ENCODE peak calls at places on chromosomes 5 and 9, in eight cellular contexts. One of them, this sample, is unnamed.

GRCh38 chr5:133292300-133292699 is 240.5 kb downstream of the HSPA4 start:
- DNase-seq in ovary: no peak
- DNase-seq in GM23248: no peak
- DNase-seq in lower lobe of right lung: no peak
- DNase-seq in CD8-positive, alpha-beta T cell: no peak
- DNase-seq in pancreas: no peak
- DNase-seq in HL-60: no peak
- DNase-seq in mammary epithelial cell: peak
- DNase-seq in this sample: no peak

GRCh38 chr9:116550728-116551436 is 136.2 kb upstream of the TRIM32 start:
- DNase-seq in ovary: no peak
- DNase-seq in GM23248: peak
- DNase-seq in lower lobe of right lung: no peak
- DNase-seq in CD8-positive, alpha-beta T cell: no peak
- DNase-seq in pancreas: no peak
- DNase-seq in HL-60: no peak
- DNase-seq in mammary epithelial cell: peak
- DNase-seq in this sample: no peak

GRCh38 chr5:1181451-1182359 is 19.7 kb upstream of the SLC6A19 start:
- DNase-seq in ovary: no peak
- DNase-seq in GM23248: no peak
- DNase-seq in lower lobe of right lung: peak
- DNase-seq in CD8-positive, alpha-beta T cell: no peak
- DNase-seq in pancreas: peak
- DNase-seq in HL-60: no peak
- DNase-seq in mammary epithelial cell: no peak
- DNase-seq in this sample: no peak

GRCh38 chr5:42888771-42889170 is 77.1 kb upstream of the SELENOP start:
- DNase-seq in ovary: no peak
- DNase-seq in GM23248: no peak
- DNase-seq in lower lobe of right lung: no peak
- DNase-seq in CD8-positive, alpha-beta T cell: no peak
- DNase-seq in pancreas: no peak
- DNase-seq in HL-60: no peak
- DNase-seq in mammary epithelial cell: no peak
- DNase-seq in this sample: no peak

GRCh38 chr5:21680661-21681060 is 1172.5 kb downstream of the CDH12 start:
- DNase-seq in ovary: no peak
- DNase-seq in GM23248: peak
- DNase-seq in lower lobe of right lung: no peak
- DNase-seq in CD8-positive, alpha-beta T cell: no peak
- DNase-seq in pancreas: no peak
- DNase-seq in HL-60: no peak
- DNase-seq in mammary epithelial cell: no peak
- DNase-seq in this sample: no peak

GRCh38 chr5:167688731-167689130 is 602.7 kb upstream of the WWC1 start:
- DNase-seq in ovary: no peak
- DNase-seq in GM23248: peak
- DNase-seq in lower lobe of right lung: no peak
- DNase-seq in CD8-positive, alpha-beta T cell: no peak
- DNase-seq in pancreas: no peak
- DNase-seq in HL-60: no peak
- DNase-seq in mammary epithelial cell: peak
- DNase-seq in this sample: no peak

GRCh38 chr5:108353087-108353486 is 28.8 kb downstream of the FBXL17 start:
- DNase-seq in ovary: no peak
- DNase-seq in GM23248: no peak
- DNase-seq in lower lobe of right lung: no peak
- DNase-seq in CD8-positive, alpha-beta T cell: no peak
- DNase-seq in pancreas: no peak
- DNase-seq in HL-60: no peak
- DNase-seq in mammary epithelial cell: no peak
- DNase-seq in this sample: no peak

GRCh38 chr9:35603506-35603985 is 1.5 kb upstream of the TESK1 start:
- DNase-seq in ovary: peak
- DNase-seq in GM23248: peak
- DNase-seq in lower lobe of right lung: peak
- DNase-seq in CD8-positive, alpha-beta T cell: no peak
- DNase-seq in pancreas: peak
- DNase-seq in HL-60: peak
- DNase-seq in mammary epithelial cell: peak
- DNase-seq in this sample: peak

GRCh38 chr5:119269061-119269579 is 86.7 kb upstream of the TNFAIP8 start:
- DNase-seq in ovary: peak
- DNase-seq in GM23248: peak
- DNase-seq in lower lobe of right lung: peak
- DNase-seq in CD8-positive, alpha-beta T cell: peak
- DNase-seq in pancreas: peak
- DNase-seq in HL-60: no peak
- DNase-seq in mammary epithelial cell: peak
- DNase-seq in this sample: peak

GRCh38 chr9:134781895-134782294 is 98.7 kb upstream of the FCN2 start:
- DNase-seq in ovary: no peak
- DNase-seq in GM23248: no peak
- DNase-seq in lower lobe of right lung: no peak
- DNase-seq in CD8-positive, alpha-beta T cell: no peak
- DNase-seq in pancreas: no peak
- DNase-seq in HL-60: no peak
- DNase-seq in mammary epithelial cell: no peak
- DNase-seq in this sample: no peak

GRCh38 chr9:113675475-113675941 is 200.6 kb upstream of the ZNF618 start:
- DNase-seq in ovary: peak
- DNase-seq in GM23248: peak
- DNase-seq in lower lobe of right lung: no peak
- DNase-seq in CD8-positive, alpha-beta T cell: no peak
- DNase-seq in pancreas: peak
- DNase-seq in HL-60: no peak
- DNase-seq in mammary epithelial cell: peak
- DNase-seq in this sample: peak

GRCh38 chr9:37121881-37122280 is 1.5 kb downstream of the ZCCHC7 start:
- DNase-seq in ovary: no peak
- DNase-seq in GM23248: peak
- DNase-seq in lower lobe of right lung: no peak
- DNase-seq in CD8-positive, alpha-beta T cell: no peak
- DNase-seq in pancreas: no peak
- DNase-seq in HL-60: no peak
- DNase-seq in mammary epithelial cell: no peak
- DNase-seq in this sample: no peak

GRCh38 chr9:36211510-36211909 is 20.8 kb downstream of the CLTA start:
- DNase-seq in ovary: no peak
- DNase-seq in GM23248: no peak
- DNase-seq in lower lobe of right lung: no peak
- DNase-seq in CD8-positive, alpha-beta T cell: no peak
- DNase-seq in pancreas: no peak
- DNase-seq in HL-60: no peak
- DNase-seq in mammary epithelial cell: no peak
- DNase-seq in this sample: no peak

GRCh38 chr9:86741311-86742215 is 205.7 kb downstream of the GAS1 start:
- DNase-seq in ovary: no peak
- DNase-seq in GM23248: peak
- DNase-seq in lower lobe of right lung: no peak
- DNase-seq in CD8-positive, alpha-beta T cell: no peak
- DNase-seq in pancreas: peak
- DNase-seq in HL-60: no peak
- DNase-seq in mammary epithelial cell: peak
- DNase-seq in this sample: no peak

GRCh38 chr9:113582698-113583200 is 119.2 kb downstream of the RGS3 start:
- DNase-seq in ovary: no peak
- DNase-seq in GM23248: no peak
- DNase-seq in lower lobe of right lung: no peak
- DNase-seq in CD8-positive, alpha-beta T cell: no peak
- DNase-seq in pancreas: no peak
- DNase-seq in HL-60: no peak
- DNase-seq in mammary epithelial cell: no peak
- DNase-seq in this sample: no peak

GRCh38 chr9:138120511-138121437 is 243.2 kb downstream of the CACNA1B start:
- DNase-seq in ovary: no peak
- DNase-seq in GM23248: no peak
- DNase-seq in lower lobe of right lung: no peak
- DNase-seq in CD8-positive, alpha-beta T cell: no peak
- DNase-seq in pancreas: no peak
- DNase-seq in HL-60: no peak
- DNase-seq in mammary epithelial cell: no peak
- DNase-seq in this sample: no peak

GRCh38 chr9:94014066-94014654 is 59.0 kb upstream of the BARX1 start:
- DNase-seq in ovary: no peak
- DNase-seq in GM23248: peak
- DNase-seq in lower lobe of right lung: no peak
- DNase-seq in CD8-positive, alpha-beta T cell: no peak
- DNase-seq in pancreas: no peak
- DNase-seq in HL-60: no peak
- DNase-seq in mammary epithelial cell: peak
- DNase-seq in this sample: no peak

GRCh38 chr9:4375424-4376195 is 75.7 kb upstream of the GLIS3 start:
- DNase-seq in ovary: no peak
- DNase-seq in GM23248: peak
- DNase-seq in lower lobe of right lung: no peak
- DNase-seq in CD8-positive, alpha-beta T cell: no peak
- DNase-seq in pancreas: no peak
- DNase-seq in HL-60: no peak
- DNase-seq in mammary epithelial cell: peak
- DNase-seq in this sample: no peak

GRCh38 chr5:83608122-83608521 is 112.5 kb downstream of the HAPLN1 start:
- DNase-seq in ovary: no peak
- DNase-seq in GM23248: peak
- DNase-seq in lower lobe of right lung: no peak
- DNase-seq in CD8-positive, alpha-beta T cell: no peak
- DNase-seq in pancreas: peak
- DNase-seq in HL-60: no peak
- DNase-seq in mammary epithelial cell: peak
- DNase-seq in this sample: no peak

GRCh38 chr5:170597109-170597741 is 93.4 kb downstream of the KCNIP1 start:
- DNase-seq in ovary: no peak
- DNase-seq in GM23248: peak
- DNase-seq in lower lobe of right lung: no peak
- DNase-seq in CD8-positive, alpha-beta T cell: no peak
- DNase-seq in pancreas: no peak
- DNase-seq in HL-60: no peak
- DNase-seq in mammary epithelial cell: peak
- DNase-seq in this sample: no peak

GRCh38 chr5:22837803-22838202 is 15.3 kb downstream of the CDH12 start:
- DNase-seq in ovary: no peak
- DNase-seq in GM23248: no peak
- DNase-seq in lower lobe of right lung: no peak
- DNase-seq in CD8-positive, alpha-beta T cell: no peak
- DNase-seq in pancreas: no peak
- DNase-seq in HL-60: no peak
- DNase-seq in mammary epithelial cell: no peak
- DNase-seq in this sample: no peak

GRCh38 chr5:22835630-22836029 is 17.5 kb downstream of the CDH12 start:
- DNase-seq in ovary: no peak
- DNase-seq in GM23248: no peak
- DNase-seq in lower lobe of right lung: no peak
- DNase-seq in CD8-positive, alpha-beta T cell: no peak
- DNase-seq in pancreas: no peak
- DNase-seq in HL-60: no peak
- DNase-seq in mammary epithelial cell: no peak
- DNase-seq in this sample: no peak
- H3K4me3 ChIP-seq in ovary: no peak
- H3K4me3 ChIP-seq in GM23248: no peak
- H3K4me3 ChIP-seq in lower lobe of right lung: no peak
- H3K4me3 ChIP-seq in CD8-positive, alpha-beta T cell: no peak
- H3K4me3 ChIP-seq in pancreas: no peak
- H3K4me3 ChIP-seq in HL-60: no peak
- H3K4me3 ChIP-seq in mammary epithelial cell: no peak
- H3K4me3 ChIP-seq in this sample: no peak

GRCh38 chr5:135810188-135810943 is 24.1 kb upstream of the SLC25A48 start:
- DNase-seq in ovary: no peak
- DNase-seq in GM23248: no peak
- DNase-seq in lower lobe of right lung: no peak
- DNase-seq in CD8-positive, alpha-beta T cell: no peak
- DNase-seq in pancreas: no peak
- DNase-seq in HL-60: no peak
- DNase-seq in mammary epithelial cell: no peak
- DNase-seq in this sample: no peak
- H3K27ac ChIP-seq in ovary: no peak
- H3K27ac ChIP-seq in GM23248: no peak
- H3K27ac ChIP-seq in lower lobe of right lung: no peak
- H3K27ac ChIP-seq in CD8-positive, alpha-beta T cell: no peak
- H3K27ac ChIP-seq in pancreas: no peak
- H3K27ac ChIP-seq in HL-60: no peak
- H3K27ac ChIP-seq in mammary epithelial cell: no peak
- H3K27ac ChIP-seq in this sample: no peak

GRCh38 chr9:133533878-133534277 is 626 bp upstream of the ADAMTSL2 start:
- DNase-seq in ovary: no peak
- DNase-seq in GM23248: peak
- DNase-seq in lower lobe of right lung: no peak
- DNase-seq in CD8-positive, alpha-beta T cell: no peak
- DNase-seq in pancreas: no peak
- DNase-seq in HL-60: no peak
- DNase-seq in mammary epithelial cell: no peak
- DNase-seq in this sample: no peak

GRCh38 chr9:133536536-133536935 is 2.0 kb downstream of the ADAMTSL2 start:
- DNase-seq in ovary: no peak
- DNase-seq in GM23248: no peak
- DNase-seq in lower lobe of right lung: no peak
- DNase-seq in CD8-positive, alpha-beta T cell: no peak
- DNase-seq in pancreas: no peak
- DNase-seq in HL-60: no peak
- DNase-seq in mammary epithelial cell: no peak
- DNase-seq in this sample: no peak

GRCh38 chr9:133536080-133536479 is 1.6 kb downstream of the ADAMTSL2 start:
- DNase-seq in ovary: no peak
- DNase-seq in GM23248: no peak
- DNase-seq in lower lobe of right lung: no peak
- DNase-seq in CD8-positive, alpha-beta T cell: no peak
- DNase-seq in pancreas: no peak
- DNase-seq in HL-60: no peak
- DNase-seq in mammary epithelial cell: no peak
- DNase-seq in this sample: no peak

GRCh38 chr9:133534346-133535284 is at the start of gene ADAMTSL2:
- DNase-seq in ovary: peak
- DNase-seq in GM23248: peak
- DNase-seq in lower lobe of right lung: no peak
- DNase-seq in CD8-positive, alpha-beta T cell: peak
- DNase-seq in pancreas: peak
- DNase-seq in HL-60: no peak
- DNase-seq in mammary epithelial cell: no peak
- DNase-seq in this sample: peak

GRCh38 chr9:133535285-133535877 is 877 bp downstream of the ADAMTSL2 start:
- DNase-seq in ovary: no peak
- DNase-seq in GM23248: no peak
- DNase-seq in lower lobe of right lung: no peak
- DNase-seq in CD8-positive, alpha-beta T cell: no peak
- DNase-seq in pancreas: no peak
- DNase-seq in HL-60: no peak
- DNase-seq in mammary epithelial cell: no peak
- DNase-seq in this sample: no peak
- H3K4me3 ChIP-seq in ovary: no peak
- H3K4me3 ChIP-seq in GM23248: no peak
- H3K4me3 ChIP-seq in lower lobe of right lung: peak
- H3K4me3 ChIP-seq in CD8-positive, alpha-beta T cell: no peak
- H3K4me3 ChIP-seq in pancreas: no peak
- H3K4me3 ChIP-seq in HL-60: no peak
- H3K4me3 ChIP-seq in mammary epithelial cell: no peak
- H3K4me3 ChIP-seq in this sample: peak

DNA sequence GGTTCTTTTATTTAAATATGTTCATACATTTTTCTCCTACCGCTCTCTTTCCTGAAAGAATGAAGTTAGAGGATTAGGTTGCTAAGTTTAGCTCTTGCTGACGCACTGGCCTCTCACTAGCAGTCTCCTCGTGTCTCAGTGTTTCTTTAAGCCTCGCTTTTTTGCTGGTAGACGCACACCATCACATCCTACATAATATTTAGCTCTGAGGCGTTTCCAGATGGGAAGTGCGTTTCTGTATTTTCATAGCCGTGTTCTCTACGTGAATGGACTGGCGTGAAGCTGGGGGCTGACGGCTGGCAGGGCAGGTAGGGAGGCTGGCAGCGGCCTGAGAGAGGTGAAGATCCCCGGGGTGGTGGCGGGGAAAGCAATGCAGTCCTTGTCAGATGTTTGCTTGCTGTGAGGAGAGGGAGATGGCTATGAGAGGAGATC is 79.2 kb upstream of the SPRY4 start:
- DNase-seq in ovary: no peak
- DNase-seq in GM23248: no peak
- DNase-seq in lower lobe of right lung: no peak
- DNase-seq in CD8-positive, alpha-beta T cell: no peak
- DNase-seq in pancreas: no peak
- DNase-seq in HL-60: no peak
- DNase-seq in mammary epithelial cell: no peak
- DNase-seq in this sample: no peak
- H3K27ac ChIP-seq in ovary: no peak
- H3K27ac ChIP-seq in GM23248: no peak
- H3K27ac ChIP-seq in lower lobe of right lung: peak
- H3K27ac ChIP-seq in CD8-positive, alpha-beta T cell: no peak
- H3K27ac ChIP-seq in pancreas: no peak
- H3K27ac ChIP-seq in HL-60: no peak
- H3K27ac ChIP-seq in mammary epithelial cell: no peak
- H3K27ac ChIP-seq in this sample: peak